ENCODE peak calls at places on chromosome 11, in six cellular contexts. U, X, S, L, B and E are unnamed samples.
A peak's percentile ranks its signal among the peaks of the same experiment; 100 is the strongest.

GRCh38 chr11:40328890-40329617 is 1130.4 kb downstream of the LRRC4C start:
- DNase-seq in U (peak; percentile 99), X (no peak), S (no peak), L (peak; percentile 100), B (peak; percentile 51), E (no peak)

GRCh38 chr11:416757-417621 is 2.2 kb upstream of the SIGIRR start:
- DNase-seq in U (peak; percentile 34), X (peak; percentile 88), S (peak; percentile 92), L (peak; percentile 18), B (no peak), E (no peak)

GRCh38 chr11:132054822-132055221 is 684.4 kb downstream of the NTM start:
- DNase-seq in U (peak; percentile 73), X (no peak), S (no peak), L (no peak), B (no peak), E (no peak)

GRCh38 chr11:75349540-75350116 is 1.8 kb downstream of the ARRB1 start:
- DNase-seq in U (no peak), X (no peak), S (peak; percentile 85), L (peak; percentile 59), B (peak; percentile 67), E (peak; percentile 78)

GRCh38 chr11:122898799-122899198 is 16.2 kb downstream of the JHY start:
- DNase-seq in U (no peak), X (no peak), S (no peak), L (no peak), B (no peak), E (no peak)

GRCh38 chr11:19352736-19353110 is 112.0 kb upstream of the E2F8 start:
- DNase-seq in U (no peak), X (no peak), S (no peak), L (no peak), B (no peak), E (no peak)

GRCh38 chr11:64447717-64448598 is 89.0 kb downstream of the RPS6KA4 start:
- DNase-seq in U (peak; percentile 27), X (no peak), S (no peak), L (no peak), B (peak; percentile 70), E (peak; percentile 78)

GRCh38 chr11:69583068-69583467 is 57.9 kb upstream of the CCND1 start:
- DNase-seq in U (no peak), X (no peak), S (no peak), L (no peak), B (no peak), E (no peak)

GRCh38 chr11:109641549-109641948 is 219.6 kb downstream of the C11orf87 start:
- DNase-seq in U (peak; percentile 62), X (peak; percentile 53), S (no peak), L (no peak), B (no peak), E (no peak)

GRCh38 chr11:126585388-126586302 is 230.2 kb downstream of the ST3GAL4 start:
- DNase-seq in U (peak; percentile 96), X (peak; percentile 53), S (peak; percentile 53), L (peak; percentile 99), B (peak; percentile 79), E (no peak)

GRCh38 chr11:2735053-2735589 is 35.3 kb upstream of the KCNQ1OT1 start:
- DNase-seq in U (no peak), X (no peak), S (peak; percentile 68), L (no peak), B (no peak), E (no peak)

GRCh38 chr11:115168229-115168671 is 336.0 kb downstream of the CADM1 start:
- DNase-seq in U (no peak), X (no peak), S (no peak), L (no peak), B (no peak), E (no peak)

DNA sequence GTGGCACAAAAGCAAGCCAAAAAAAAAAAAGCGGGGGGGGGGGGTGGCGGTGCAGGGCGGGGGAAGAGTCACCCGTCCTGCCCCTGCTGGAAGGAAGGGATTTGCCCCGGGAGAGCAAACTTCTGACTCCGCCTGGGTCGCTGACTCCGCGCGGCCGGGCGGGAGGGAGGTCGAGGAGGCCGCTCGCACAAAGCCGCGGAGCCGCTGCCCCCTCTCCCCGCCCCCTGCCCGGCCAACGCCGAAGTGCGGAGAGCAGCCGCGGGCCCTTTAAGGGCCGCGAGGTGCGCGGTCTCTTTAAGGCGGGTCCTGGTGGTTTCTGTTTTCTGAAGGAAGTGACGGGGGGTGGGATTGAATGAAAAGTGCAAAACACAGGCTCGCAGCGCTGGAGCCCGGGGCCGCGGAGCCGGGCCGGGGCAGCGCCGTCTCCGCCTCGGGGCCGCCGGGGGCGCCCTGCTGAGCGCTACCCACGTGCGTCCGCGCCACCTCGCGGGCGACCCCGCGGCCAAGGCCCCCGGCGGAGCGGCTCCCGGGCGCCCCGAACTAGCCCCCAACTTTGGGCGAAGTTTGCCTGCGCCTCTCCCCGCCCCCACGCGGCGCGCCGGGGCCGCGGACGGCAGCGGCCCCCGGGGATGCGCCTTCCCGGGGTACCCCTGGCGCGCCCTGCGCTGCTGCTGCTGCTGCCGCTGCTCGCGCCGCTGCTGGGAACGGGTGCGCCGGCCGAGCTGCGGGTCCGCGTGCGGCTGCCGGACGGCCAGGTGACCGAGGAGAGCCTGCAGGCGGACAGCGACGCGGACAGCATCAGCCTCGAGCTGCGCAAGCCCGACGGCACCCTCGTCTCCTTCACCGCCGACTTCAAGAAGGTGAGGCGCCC is at the start of gene OAF:
- DNase-seq in U (peak; percentile 92), X (peak; percentile 87), S (peak; percentile 88), L (peak; percentile 84), B (peak; percentile 65), E (peak; percentile 56)
- TF ChIP-seq CTCF in U (no peak), X (no peak), S (no peak), L (no peak), B (peak; percentile 10), E (peak; percentile 28)

GRCh38 chr11:100817620-100818019 is 130.5 kb downstream of the ARHGAP42 start:
- DNase-seq in U (no peak), X (no peak), S (no peak), L (no peak), B (no peak), E (no peak)
- TF ChIP-seq CTCF in U (no peak), X (no peak), S (no peak), L (no peak), B (no peak), E (no peak)

DNA sequence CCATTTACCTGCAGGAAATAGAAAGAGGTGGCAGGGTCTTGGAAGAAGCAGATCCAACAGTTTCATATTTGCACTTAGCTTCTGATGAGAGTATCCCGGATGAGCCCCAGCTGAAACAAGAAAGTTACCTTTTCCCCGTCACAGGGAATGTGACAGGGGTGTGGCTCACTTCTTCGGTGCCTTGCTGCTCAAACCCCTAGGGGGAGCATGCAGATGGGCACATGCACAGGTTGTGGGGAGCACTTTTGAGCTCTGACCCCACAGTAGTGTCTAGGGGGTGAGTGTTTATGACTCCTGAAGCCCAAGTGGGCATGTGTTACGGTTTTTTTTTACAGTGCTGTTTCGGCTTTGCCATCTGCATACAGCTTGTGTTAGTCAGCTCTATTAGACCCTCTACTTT is 1221.0 kb downstream of the JRKL start:
- DNase-seq in U (no peak), X (peak; percentile 32), S (no peak), L (no peak), B (no peak), E (no peak)
- TF ChIP-seq CTCF in U (no peak), X (no peak), S (no peak), L (no peak), B (no peak), E (no peak)

DNA sequence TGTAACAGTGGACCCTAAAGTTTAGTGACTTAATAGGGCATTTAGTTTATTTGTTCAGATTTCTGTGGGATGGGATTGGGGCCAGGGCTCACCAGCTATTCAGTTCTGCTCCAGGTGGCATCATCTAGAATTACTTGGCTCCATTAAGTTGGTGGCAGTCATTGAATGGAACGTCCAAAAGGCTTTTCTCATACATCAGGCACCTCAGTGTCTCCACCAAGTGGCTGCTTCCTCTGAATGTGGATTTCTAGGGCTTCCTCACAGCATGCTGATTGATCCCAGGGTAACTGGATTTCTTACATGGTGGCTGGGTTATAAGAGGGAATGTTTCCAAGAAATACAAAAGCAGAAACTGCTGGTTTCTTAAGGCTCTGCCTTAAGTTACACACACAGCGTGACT is 34.7 kb downstream of the USP47 start:
- DNase-seq in U (no peak), X (no peak), S (no peak), L (no peak), B (no peak), E (no peak)
- TF ChIP-seq CTCF in U (peak; percentile 28), X (no peak), S (no peak), L (peak; percentile 5), B (no peak), E (no peak)

DNA sequence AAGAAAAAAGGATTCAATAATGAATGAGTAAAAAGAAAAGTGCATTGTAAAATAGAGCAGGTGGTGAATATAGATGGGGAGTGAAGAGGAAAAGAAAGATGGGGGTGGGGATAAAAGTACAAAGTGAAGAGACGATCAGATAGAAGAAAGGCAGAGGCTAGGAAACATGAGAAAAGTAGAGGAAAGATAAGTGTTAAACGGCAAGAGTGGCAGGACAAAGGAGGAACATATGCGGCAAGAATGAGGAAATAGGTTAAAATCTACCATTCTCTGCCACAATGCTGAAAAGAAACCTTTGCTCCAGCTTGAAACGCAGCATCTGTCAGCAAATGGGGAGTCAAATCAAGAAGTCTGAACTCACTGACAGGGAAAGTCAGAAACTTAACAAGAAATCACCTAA is 6.8 kb downstream of the FUT4 start:
- DNase-seq in U (no peak), X (no peak), S (no peak), L (no peak), B (no peak), E (no peak)
- TF ChIP-seq CTCF in U (no peak), X (no peak), S (no peak), L (no peak), B (no peak), E (no peak)

GRCh38 chr11:121839821-121840220 is 276.2 kb downstream of the BLID start:
- DNase-seq in U (no peak), X (no peak), S (no peak), L (no peak), B (no peak), E (no peak)

GRCh38 chr11:121842186-121842585 is 273.8 kb downstream of the BLID start:
- DNase-seq in U (no peak), X (no peak), S (no peak), L (no peak), B (no peak), E (no peak)

GRCh38 chr11:121838571-121838970 is 277.4 kb downstream of the BLID start:
- DNase-seq in U (no peak), X (no peak), S (no peak), L (no peak), B (no peak), E (no peak)

GRCh38 chr11:121844016-121844415 is 272.0 kb downstream of the BLID start:
- DNase-seq in U (peak; percentile 21), X (no peak), S (no peak), L (no peak), B (no peak), E (no peak)

DNA sequence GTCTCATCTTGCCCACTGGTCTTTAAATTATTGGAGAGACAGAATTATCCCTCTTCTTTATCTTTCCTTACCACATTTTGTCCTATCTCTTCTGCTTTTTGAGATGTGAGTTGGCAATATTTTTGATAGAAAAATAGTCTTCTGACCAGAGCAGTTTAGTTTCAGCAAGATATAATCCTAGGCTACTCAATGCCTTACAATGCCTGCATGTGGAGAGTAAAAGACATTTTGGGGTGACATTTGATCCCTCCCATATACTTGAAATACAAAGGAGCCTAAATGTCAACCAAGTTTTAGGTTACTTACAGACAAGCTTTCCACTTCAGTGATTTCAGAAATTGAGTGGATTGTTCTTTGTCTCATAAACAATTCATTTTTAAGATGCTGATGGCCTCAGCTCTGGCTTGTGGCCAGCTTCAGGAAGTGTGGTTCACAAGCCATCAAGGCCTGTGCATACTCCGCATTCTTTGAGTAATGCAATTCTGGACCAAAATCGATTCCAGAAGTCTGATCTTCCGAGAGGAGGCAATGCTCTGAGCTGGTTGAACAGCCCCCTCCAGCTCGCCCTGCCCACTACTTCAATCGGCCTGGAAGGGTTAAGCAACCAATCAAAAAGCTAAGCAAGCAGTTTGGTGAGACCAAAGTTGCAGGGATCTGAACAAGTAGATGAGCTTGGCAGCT is 274.4 kb downstream of the BLID start:
- DNase-seq in U (peak; percentile 88), X (peak; percentile 12), S (peak; percentile 2), L (peak; percentile 79), B (no peak), E (no peak)
- TF ChIP-seq CTCF in U (no peak), X (no peak), S (no peak), L (no peak), B (no peak), E (no peak)